ENCODE peak calls at places on chromosomes 16 and 17, in seven cellular contexts. S is heart left ventricle; N is CD4-positive, CD25-positive, alpha-beta regulatory T cell; H is caudate nucleus; E is mesendoderm; M is colonic mucosa; J is A549. K is an unnamed sample.

GRCh38 chr16:12398029-12398735 is 405.5 kb downstream of the CPPED1 start:
- DNase-seq in S (no peak), N (no peak), H (no peak), E (no peak), M (no peak), J (no peak), K (no peak)

GRCh38 chr17:74297941-74298340 is 23.9 kb downstream of the DNAI2 start:
- DNase-seq in S (no peak), N (no peak), H (no peak), E (no peak), M (no peak), J (no peak), K (no peak)

GRCh38 chr16:21100447-21100846 is 50.2 kb downstream of the DNAH3 start:
- DNase-seq in S (no peak), N (no peak), H (no peak), E (no peak), M (no peak), J (peak; percentile 81), K (no peak)

GRCh38 chr16:4266372-4266771 is 6.5 kb downstream of the TFAP4 start:
- DNase-seq in S (no peak), N (no peak), H (no peak), E (peak; percentile 74), M (no peak), J (peak; percentile 77), K (no peak)

GRCh38 chr16:58652741-58653140 is 23.1 kb upstream of the CNOT1 start:
- DNase-seq in S (peak; percentile 55), N (no peak), H (no peak), E (peak; percentile 92), M (no peak), J (peak; percentile 35), K (no peak)

GRCh38 chr16:49757744-49758069 is 98.2 kb downstream of the ZNF423 start:
- DNase-seq in S (no peak), N (no peak), H (no peak), E (peak; percentile 43), M (no peak), J (no peak), K (no peak)

GRCh38 chr17:80901319-80901718 is 90.3 kb upstream of the CHMP6 start:
- DNase-seq in S (no peak), N (no peak), H (no peak), E (no peak), M (no peak), J (no peak), K (no peak)

GRCh38 chr16:59060212-59060611 is 326.1 kb upstream of the GOT2 start:
- DNase-seq in S (no peak), N (no peak), H (no peak), E (no peak), M (no peak), J (peak; percentile 3), K (no peak)

GRCh38 chr16:84141143-84141670 is 3.8 kb downstream of the HSDL1 start:
- DNase-seq in S (no peak), N (no peak), H (no peak), E (peak; percentile 77), M (no peak), J (peak; percentile 31), K (no peak)

GRCh38 chr16:726438-727290 is at the start of the genes CCDC78 and HAGHL:
- DNase-seq in S (no peak), N (peak; percentile 55), H (peak; percentile 22), E (peak; percentile 36), M (peak; percentile 80), J (no peak), K (peak; percentile 49)

GRCh38 chr16:4409081-4409932 is 7.1 kb downstream of the CORO7 start:
- DNase-seq in S (no peak), N (no peak), H (no peak), E (no peak), M (no peak), J (peak; percentile 51), K (no peak)

GRCh38 chr16:74830646-74831045 is 56.0 kb upstream of the FA2H start:
- DNase-seq in S (no peak), N (no peak), H (no peak), E (no peak), M (no peak), J (no peak), K (no peak)

DNA sequence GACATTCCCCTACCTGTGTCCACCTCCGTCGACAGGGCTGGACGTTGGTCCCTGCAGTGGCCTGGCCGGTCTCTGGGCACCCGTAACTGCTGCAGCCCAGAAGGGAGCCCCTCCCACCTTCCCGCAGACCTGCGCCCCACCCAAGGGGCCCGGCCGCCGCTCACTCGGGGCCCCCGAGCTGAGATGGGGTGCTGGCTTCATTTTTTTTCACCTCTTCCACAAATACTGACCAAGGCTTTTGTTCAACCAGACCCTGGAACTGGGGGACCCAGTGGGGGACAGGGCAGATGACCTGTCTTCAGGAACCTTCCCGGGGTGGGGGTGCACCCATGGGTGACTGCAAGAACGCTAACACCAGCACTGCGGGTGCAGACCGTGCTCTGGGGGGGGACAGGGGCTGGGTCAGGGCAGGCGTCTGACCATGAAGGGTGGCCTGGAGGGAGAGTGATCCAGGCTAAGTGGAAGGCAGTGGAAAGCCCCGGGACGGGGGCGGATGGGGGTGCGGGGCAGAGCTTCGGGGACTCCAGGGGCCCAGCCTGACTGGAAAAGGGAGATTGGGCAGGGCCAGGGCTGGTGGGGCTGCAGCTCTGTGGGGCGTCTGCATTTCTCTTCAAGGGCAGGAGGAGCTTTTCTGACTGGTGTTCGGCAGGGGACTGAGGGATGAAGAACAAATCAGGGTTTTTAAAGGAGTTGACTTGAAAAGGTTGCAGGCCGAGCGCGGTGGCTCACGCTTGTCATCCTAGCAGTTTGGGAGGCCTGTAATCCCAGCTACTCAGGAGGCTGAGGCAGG is 42.3 kb downstream of the SLC7A5 start:
- DNase-seq in S (no peak), N (no peak), H (no peak), E (peak; percentile 64), M (no peak), J (peak; percentile 87), K (no peak)
- H3K27ac ChIP-seq in S (no peak overlapping the region), N (no peak overlapping the region), H (no peak overlapping the region), E (no peak overlapping the region), M (no peak overlapping the region), J (peak overlapping the region; percentile 97), K (no peak overlapping the region)

DNA sequence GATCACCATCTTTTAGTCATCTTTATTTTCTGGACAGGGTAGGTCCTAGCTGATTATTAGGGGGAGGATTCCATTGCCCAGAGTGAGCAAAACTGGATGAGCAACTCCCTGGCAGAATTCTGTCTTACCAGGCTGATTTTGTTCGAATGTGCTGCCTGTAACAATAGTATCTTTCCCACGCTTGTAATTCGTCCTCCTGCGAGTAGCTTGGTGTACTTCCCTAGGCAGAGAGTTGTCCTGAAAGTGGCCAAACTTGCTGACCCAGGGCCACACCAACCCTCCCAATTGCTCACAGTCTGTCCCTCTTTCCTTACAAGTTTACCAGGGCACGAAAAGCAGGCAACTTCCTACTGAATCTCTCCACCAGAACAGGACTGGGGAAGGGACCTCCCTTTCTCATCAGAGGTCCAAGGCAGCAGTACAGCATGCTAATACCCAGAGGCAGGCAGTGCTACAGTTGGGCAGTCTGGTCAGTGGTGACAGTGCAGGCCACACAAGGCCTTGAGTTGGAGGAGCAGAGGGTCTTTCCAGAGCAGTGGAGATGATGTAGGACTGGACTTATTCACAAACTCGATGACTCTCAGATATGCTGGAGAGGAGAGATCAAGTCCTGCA is 67.8 kb upstream of the NLK start:
- DNase-seq in S (no peak), N (no peak), H (no peak), E (no peak), M (no peak), J (no peak), K (no peak)
- H3K27ac ChIP-seq in S (no peak overlapping the region), N (no peak overlapping the region), H (no peak overlapping the region), E (no peak overlapping the region), M (no peak overlapping the region), J (no peak overlapping the region), K (no peak overlapping the region)

GRCh38 chr16:29009050-29009837 is 24.4 kb downstream of the LAT start:
- DNase-seq in S (no peak), N (no peak), H (no peak), E (no peak), M (no peak), J (no peak), K (no peak)
- H3K27ac ChIP-seq in S (no peak overlapping the region), N (peak overlapping the region; percentile 71), H (no peak overlapping the region), E (no peak overlapping the region), M (no peak overlapping the region), J (no peak overlapping the region), K (peak overlapping the region; percentile 77)

DNA sequence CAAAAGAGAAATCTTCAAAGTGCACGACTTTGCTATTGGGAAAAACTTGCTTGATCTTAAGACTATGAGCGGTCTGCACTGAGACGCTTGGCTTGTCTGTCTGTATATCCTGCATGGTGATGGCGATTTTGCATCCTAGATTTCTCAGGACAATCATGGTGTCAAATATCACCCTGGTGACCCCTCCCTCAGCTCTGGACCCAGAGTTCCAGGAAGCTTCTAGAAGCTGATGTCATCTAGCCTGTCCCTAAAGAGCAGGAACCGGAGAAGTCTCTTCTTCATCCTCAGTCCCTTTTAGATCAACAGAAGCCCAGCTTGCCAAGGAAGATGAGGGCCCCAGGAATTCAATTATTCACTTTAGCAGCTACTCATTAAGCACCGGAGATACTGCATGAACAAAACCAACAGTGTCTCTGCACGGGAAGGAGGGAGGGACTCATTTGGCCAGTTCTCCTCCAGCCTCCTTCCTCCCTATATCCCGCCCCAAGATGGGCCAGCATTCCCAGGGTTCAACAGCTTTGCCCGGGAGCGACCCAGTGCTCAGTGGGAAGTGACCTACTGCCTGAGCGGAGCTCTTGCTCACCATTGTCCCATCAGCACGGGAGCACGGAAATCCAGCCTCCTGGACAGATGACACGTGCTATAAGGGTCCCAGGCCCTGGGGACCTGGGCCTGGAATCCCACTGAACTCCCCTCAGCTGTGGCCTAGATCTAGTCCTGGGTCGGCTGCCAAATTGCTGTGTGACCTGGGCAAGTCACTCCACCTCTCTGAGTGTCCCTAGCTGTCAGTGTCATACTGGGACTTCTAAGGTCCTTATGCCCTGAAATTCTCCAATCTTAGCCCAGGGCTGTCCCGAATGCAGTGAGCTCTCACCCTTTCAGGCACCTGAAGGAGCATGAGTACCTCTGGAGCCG is 3.8 kb downstream of the EMP2 start:
- DNase-seq in S (no peak), N (no peak), H (no peak), E (peak; percentile 67), M (no peak), J (no peak), K (no peak)
- H3K27ac ChIP-seq in S (peak overlapping the region; percentile 99), N (no peak overlapping the region), H (no peak overlapping the region), E (no peak overlapping the region), M (no peak overlapping the region), J (no peak overlapping the region), K (no peak overlapping the region)

GRCh38 chr17:37158290-37158689 is 209.5 kb downstream of the AATF start:
- DNase-seq in S (no peak), N (no peak), H (no peak), E (no peak), M (no peak), J (no peak), K (no peak)
- H3K27ac ChIP-seq in S (no peak overlapping the region), N (no peak overlapping the region), H (no peak overlapping the region), E (no peak overlapping the region), M (no peak overlapping the region), J (no peak overlapping the region), K (no peak overlapping the region)

DNA sequence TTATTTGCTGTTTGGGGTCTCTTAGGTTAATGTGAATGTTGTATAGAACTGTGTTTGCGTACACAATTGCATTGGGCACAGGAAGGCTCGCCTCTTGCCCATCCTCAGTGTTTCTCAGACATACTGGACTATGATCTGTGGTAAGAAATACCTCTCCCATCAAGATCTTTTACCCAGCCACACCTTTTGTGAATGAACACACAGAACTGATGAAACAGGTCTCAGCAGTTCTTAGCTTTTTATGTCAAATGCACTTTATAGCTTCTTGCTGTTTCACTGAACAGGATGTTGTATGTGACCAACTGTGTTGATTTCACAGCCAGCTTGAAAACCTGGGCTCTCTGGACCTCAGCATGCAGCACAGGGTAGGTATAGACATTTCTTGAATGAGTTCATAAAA is 31.5 kb downstream of the HAPSTR1 start:
- DNase-seq in S (no peak), N (no peak), H (no peak), E (no peak), M (no peak), J (no peak), K (no peak)
- H3K27ac ChIP-seq in S (no peak overlapping the region), N (no peak overlapping the region), H (no peak overlapping the region), E (no peak overlapping the region), M (peak overlapping the region; percentile 83), J (peak overlapping the region; percentile 87), K (no peak overlapping the region)